ENCODE peak calls at places on chromosomes 12 and 14, in four cellular contexts. N is AG09309, T is HL-60, O is heart left ventricle. E is an unnamed sample.
A peak's percentile ranks its signal among the peaks of the same experiment; 100 is the strongest.

GRCh38 chr14:92880851-92881250 is 42.1 kb upstream of the CHGA start:
- DNase-seq in N (peak; percentile 3), T (peak; percentile 70), O (no peak), E (no peak)

GRCh38 chr12:40012709-40013108 is 93.2 kb downstream of the SLC2A13 start:
- DNase-seq in N (no peak), T (no peak), O (no peak), E (no peak)

GRCh38 chr12:65899289-65899688 is 75.0 kb downstream of the HMGA2 start:
- DNase-seq in N (no peak), T (no peak), O (no peak), E (no peak)

GRCh38 chr12:50246873-50247612 is 36.3 kb downstream of the LIMA1 start:
- DNase-seq in N (peak; percentile 93), T (no peak), O (peak; percentile 85), E (peak; percentile 89)

GRCh38 chr12:16568873-16569272 is 37.1 kb downstream of the LMO3 start:
- DNase-seq in N (no peak), T (no peak), O (no peak), E (no peak)

GRCh38 chr12:77830502-77830901 is at the start of gene NAV3:
- DNase-seq in N (no peak), T (no peak), O (no peak), E (no peak)

GRCh38 chr14:92215579-92215978 is 93.8 kb downstream of the CPSF2 start:
- DNase-seq in N (no peak), T (no peak), O (no peak), E (no peak)

GRCh38 chr14:105880616-105881015 is 354.2 kb downstream of the TMEM121 start:
- DNase-seq in N (no peak), T (no peak), O (peak; percentile 21), E (peak; percentile 42)

GRCh38 chr12:82522762-82523161 is 163.9 kb upstream of the TMTC2 start:
- DNase-seq in N (no peak), T (no peak), O (no peak), E (no peak)

GRCh38 chr12:93571854-93572711 is at the start of gene SOCS2:
- DNase-seq in N (no peak), T (no peak), O (peak; percentile 59), E (peak; percentile 70)

GRCh38 chr12:121911824-121912585 is 6.4 kb upstream of the CFAP251 start:
- DNase-seq in N (no peak), T (no peak), O (no peak), E (no peak)

GRCh38 chr12:5083955-5084849 is 40.5 kb downstream of the KCNA5 start:
- DNase-seq in N (peak; percentile 33), T (peak; percentile 7), O (no peak), E (no peak)

GRCh38 chr12:92539966-92540791 is 162.6 kb upstream of the PLEKHG7 start:
- DNase-seq in N (no peak), T (no peak), O (peak; percentile 40), E (no peak)

GRCh38 chr14:94307410-94307992 is 14.4 kb upstream of the SERPINA10 start:
- DNase-seq in N (no peak), T (peak; percentile 17), O (no peak), E (no peak)

GRCh38 chr12:47408171-47408871 is 297.5 kb downstream of the RPAP3 start:
- DNase-seq in N (no peak), T (peak; percentile 35), O (no peak), E (no peak)

GRCh38 chr14:71130491-71131179 is 223.4 kb downstream of the PCNX1 start:
- DNase-seq in N (no peak), T (no peak), O (no peak), E (no peak)

GRCh38 chr12:47165934-47166333 is 86.2 kb upstream of the AMIGO2 start:
- DNase-seq in N (no peak), T (no peak), O (no peak), E (no peak)

GRCh38 chr12:122437656-122438121 is 15.2 kb upstream of the CLIP1 start:
- DNase-seq in N (no peak), T (no peak), O (peak; percentile 74), E (peak; percentile 86)

GRCh38 chr12:6551496-6552139 is 4.2 kb downstream of the IFFO1 start:
- DNase-seq in N (no peak), T (no peak), O (peak; percentile 67), E (no peak)

GRCh38 chr14:92122351-92122677 is 545 bp downstream of the CPSF2 start:
- DNase-seq in N (no peak), T (no peak), O (peak; percentile 37), E (no peak)

GRCh38 chr12:13205809-13206559 is 9.5 kb downstream of the EMP1 start:
- DNase-seq in N (peak; percentile 93), T (no peak), O (peak; percentile 45), E (no peak)

GRCh38 chr14:82422186-82422585 is 888.5 kb upstream of the SEL1L start:
- DNase-seq in N (no peak), T (no peak), O (no peak), E (no peak)

GRCh38 chr12:46473634-46474201 is 101.1 kb upstream of the SLC38A2 start:
- DNase-seq in N (peak; percentile 84), T (peak; percentile 83), O (peak; percentile 78), E (peak; percentile 85)

GRCh38 chr14:24986206-24986893 is 63.6 kb downstream of the STXBP6 start:
- DNase-seq in N (no peak), T (no peak), O (no peak), E (no peak)

GRCh38 chr14:94654071-94654974 is 42.1 kb downstream of the SERPINA3 start:
- DNase-seq in N (no peak), T (no peak), O (no peak), E (no peak)

GRCh38 chr12:53956251-53956887 is 1.7 kb downstream of the HOXC12 start:
- DNase-seq in N (no peak), T (peak; percentile 76), O (no peak), E (peak; percentile 60)

GRCh38 chr12:53954694-53955035 is at the start of gene HOXC12:
- DNase-seq in N (no peak), T (no peak), O (no peak), E (no peak)

GRCh38 chr12:53955776-53956250 is 1.1 kb downstream of the HOXC12 start:
- DNase-seq in N (no peak), T (no peak), O (no peak), E (no peak)

GRCh38 chr12:53953831-53954693 is 641 bp upstream of the HOXC12 start:
- DNase-seq in N (no peak), T (no peak), O (no peak), E (no peak)

DNA sequence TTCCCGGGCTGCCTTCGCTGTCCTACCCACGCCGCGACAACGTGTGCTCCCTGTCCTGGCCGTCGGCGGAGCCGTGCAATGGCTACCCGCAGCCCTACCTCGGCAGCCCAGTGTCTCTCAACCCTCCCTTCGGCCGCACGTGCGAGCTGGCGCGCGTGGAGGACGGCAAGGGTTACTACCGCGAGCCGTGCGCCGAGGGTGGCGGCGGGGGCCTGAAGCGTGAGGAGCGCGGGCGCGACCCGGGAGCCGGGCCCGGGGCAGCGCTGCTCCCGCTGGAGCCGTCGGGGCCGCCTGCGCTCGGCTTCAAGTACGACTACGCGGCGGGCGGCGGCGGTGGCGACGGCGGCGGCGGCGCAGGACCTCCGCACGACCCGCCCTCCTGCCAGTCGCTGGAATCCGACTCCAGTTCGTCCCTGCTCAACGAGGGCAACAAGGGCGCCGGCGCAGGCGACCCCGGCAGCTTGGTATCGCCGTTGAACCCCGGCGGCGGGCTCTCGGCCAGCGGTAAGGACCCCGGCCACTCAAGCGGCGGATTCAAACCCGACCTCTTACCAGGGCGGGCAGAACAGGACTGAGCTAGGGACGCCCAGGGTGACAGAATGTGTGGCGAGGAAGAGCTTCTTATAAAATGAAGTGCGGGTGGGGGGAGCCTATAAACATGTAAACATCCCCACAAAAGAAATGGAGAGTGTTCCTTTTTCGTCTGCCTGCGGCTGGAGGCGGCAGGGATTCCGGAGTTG is 503 bp downstream of the HOXC12 start:
- DNase-seq in N (no peak), T (no peak), O (no peak), E (peak; percentile 60)
- H3K4me3 ChIP-seq in N (no peak overlapping the region), T (no peak overlapping the region), O (no peak overlapping the region), E (peak overlapping the region; percentile 58)

DNA sequence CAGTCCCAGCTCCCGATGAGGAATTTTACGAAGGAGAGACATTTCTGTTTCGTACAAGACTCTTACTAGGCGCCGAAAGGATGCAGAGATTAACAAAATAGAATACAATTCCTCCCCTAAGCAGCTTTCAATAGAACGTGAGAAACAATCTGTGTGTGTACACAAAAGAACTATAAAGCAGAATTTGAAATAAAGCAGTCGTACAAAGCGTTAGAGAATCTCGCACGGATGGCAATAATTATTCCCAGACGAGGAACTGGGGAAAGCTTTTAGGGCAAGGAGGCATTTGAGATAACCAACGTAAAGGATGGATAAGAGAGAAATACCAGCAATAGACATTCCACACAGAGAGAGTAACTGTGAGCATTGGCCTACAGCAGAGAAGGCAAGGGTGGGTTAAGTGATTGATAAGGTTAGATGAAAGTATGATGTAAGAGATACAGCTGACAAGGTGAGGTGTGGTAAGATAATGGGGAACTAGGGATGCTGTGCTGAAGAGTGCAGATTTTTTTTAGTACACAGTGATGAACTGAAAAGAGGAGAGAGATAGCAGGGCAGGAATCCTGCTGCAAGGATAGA is 957 bp upstream of the RPS6KA5 start:
- DNase-seq in N (no peak), T (no peak), O (no peak), E (no peak)
- H3K4me3 ChIP-seq in N (peak overlapping the region; percentile 47), T (peak overlapping the region; percentile 53), O (no peak overlapping the region), E (peak overlapping the region; percentile 77)

GRCh38 chr14:35696119-35696518 is 113.0 kb downstream of the RALGAPA1 start:
- DNase-seq in N (no peak), T (no peak), O (no peak), E (no peak)

GRCh38 chr14:35699791-35700444 is 109.2 kb downstream of the RALGAPA1 start:
- DNase-seq in N (no peak), T (no peak), O (no peak), E (no peak)

GRCh38 chr14:35695647-35696046 is 113.4 kb downstream of the RALGAPA1 start:
- DNase-seq in N (no peak), T (no peak), O (no peak), E (no peak)

GRCh38 chr14:35695072-35695471 is 114.0 kb downstream of the RALGAPA1 start:
- DNase-seq in N (no peak), T (no peak), O (no peak), E (no peak)

DNA sequence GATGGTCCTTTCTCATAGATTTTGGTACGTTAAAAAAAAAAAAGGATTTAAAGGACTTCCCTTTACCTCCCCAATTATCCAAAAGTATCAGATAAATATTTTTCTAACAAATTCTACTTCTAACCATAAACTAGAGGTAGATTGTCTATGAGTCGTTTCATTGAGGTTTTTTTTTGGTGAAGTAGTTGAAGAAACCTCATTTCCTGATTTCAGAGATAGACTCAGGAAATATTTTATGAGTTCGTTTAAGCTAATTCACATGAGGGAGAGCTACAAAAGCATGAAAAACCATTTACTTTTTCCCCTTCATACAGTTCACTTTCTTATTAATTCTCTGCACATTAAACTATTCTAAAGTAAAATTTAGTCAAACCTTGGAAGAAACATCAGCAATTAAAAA is 112.5 kb downstream of the RALGAPA1 start:
- DNase-seq in N (no peak), T (no peak), O (no peak), E (no peak)
- H3K4me3 ChIP-seq in N (no peak overlapping the region), T (no peak overlapping the region), O (no peak overlapping the region), E (no peak overlapping the region)

DNA sequence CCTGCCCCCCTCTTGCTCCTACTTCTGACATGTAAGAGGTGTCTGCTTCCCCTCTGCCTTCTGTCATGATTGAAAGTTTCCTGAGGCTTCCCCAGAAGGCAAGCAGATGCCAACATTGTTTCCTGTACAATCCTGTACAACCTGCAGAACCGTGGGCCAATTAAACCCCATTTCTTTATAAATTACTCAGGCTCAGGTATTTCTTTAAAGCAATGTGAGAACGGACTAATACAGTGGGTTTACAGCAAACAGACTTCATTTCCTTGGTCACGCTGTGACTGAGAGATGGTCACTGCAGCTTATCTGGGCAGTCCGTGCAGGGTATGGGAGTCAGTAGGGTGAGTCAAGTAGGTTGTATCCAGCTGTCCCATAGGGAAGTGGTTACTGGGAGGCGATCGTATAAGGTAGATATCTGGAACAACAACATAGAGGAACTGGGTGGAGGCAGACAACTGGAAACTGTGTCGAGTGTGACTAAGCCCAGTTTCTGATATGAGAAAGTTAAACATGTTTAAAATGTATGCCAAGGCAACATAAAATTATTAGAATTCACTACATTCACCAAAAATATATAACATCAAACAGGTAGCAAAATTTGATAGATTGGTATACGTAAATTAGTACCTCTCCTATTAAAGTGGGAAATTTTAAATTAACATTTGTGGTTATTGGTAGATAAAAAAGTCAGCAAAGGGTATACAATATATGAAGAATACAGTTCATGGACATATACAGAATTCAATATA is 52.8 kb downstream of the CCDC91 start:
- DNase-seq in N (no peak), T (peak; percentile 38), O (peak; percentile 20), E (no peak)
- H3K4me3 ChIP-seq in N (no peak overlapping the region), T (no peak overlapping the region), O (no peak overlapping the region), E (no peak overlapping the region)